ENCODE peak calls at places on chromosomes 1 and 21, in six cellular contexts. U is H9, A is fibroblast of lung, M is colonic mucosa, P is neuronal stem cell, L is mesendoderm. I is an unnamed sample.
A peak's percentile ranks its signal among the peaks of the same experiment; 100 is the strongest.

GRCh38 chr1:16605532-16605931 is 7.8 kb downstream of the NBPF1 start:
- DNase-seq in L (no peak), P (no peak), M (peak; percentile 25), U (peak; percentile 17), A (no peak), I (no peak)

GRCh38 chr1:116997011-116997410 is 4.5 kb upstream of the CD101 start:
- DNase-seq in M (no peak), P (no peak), A (peak; percentile 74), L (no peak), U (no peak), I (no peak)

GRCh38 chr1:54694771-54695170 is 20.9 kb upstream of the TTC4 start:
- DNase-seq in A (no peak), M (no peak), U (no peak), L (no peak), P (no peak), I (no peak)

GRCh38 chr1:182682898-182683501 is 1.4 kb downstream of the RGS8 start:
- DNase-seq in M (no peak), U (no peak), A (no peak), P (no peak), L (no peak), I (no peak)

GRCh38 chr1:93707956-93708355 is 26.3 kb upstream of the BCAR3 start:
- DNase-seq in A (no peak), U (no peak), L (no peak), M (no peak), P (no peak), I (no peak)

GRCh38 chr1:113286156-113286555 is 104.2 kb upstream of the MAGI3 start:
- DNase-seq in M (no peak), P (no peak), A (no peak), U (no peak), L (no peak), I (no peak)

GRCh38 chr1:225554216-225554812 is 98.6 kb downstream of the ENAH start:
- DNase-seq in A (no peak), M (no peak), L (peak; percentile 38), U (no peak), P (no peak), I (no peak)

GRCh38 chr1:32533792-32534327 is 5.4 kb upstream of the ZBTB8A start:
- DNase-seq in U (no peak), M (no peak), P (no peak), L (no peak), A (no peak), I (no peak)

GRCh38 chr1:155038602-155039307 is 5.1 kb downstream of the DCST1 start:
- DNase-seq in U (no peak), P (no peak), A (peak; percentile 17), L (no peak), M (peak; percentile 81), I (no peak)

GRCh38 chr1:55060133-55060999 is 21.0 kb downstream of the PCSK9 start:
- DNase-seq in M (no peak), L (no peak), U (peak; percentile 22), A (peak; percentile 8), P (no peak), I (no peak)

GRCh38 chr21:34992180-34992579 is 56.9 kb downstream of the RUNX1 start:
- DNase-seq in U (no peak), A (no peak), M (no peak), L (no peak), P (no peak), I (no peak)

DNA sequence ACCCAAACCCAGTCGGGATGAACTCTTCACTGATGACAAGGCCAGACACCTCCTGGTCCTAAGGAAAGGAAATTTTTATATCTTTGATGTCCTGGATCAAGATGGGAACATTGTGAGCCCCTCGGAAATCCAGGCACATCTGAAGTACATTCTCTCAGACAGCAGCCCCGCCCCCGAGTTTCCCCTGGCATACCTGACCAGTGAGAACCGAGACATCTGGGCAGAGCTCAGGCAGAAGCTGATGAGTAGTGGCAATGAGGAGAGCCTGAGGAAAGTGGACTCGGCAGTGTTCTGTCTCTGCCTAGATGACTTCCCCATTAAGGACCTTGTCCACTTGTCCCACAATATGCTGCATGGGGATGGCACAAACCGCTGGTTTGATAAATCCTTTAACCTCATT is 10.1 kb downstream of the CZIB start:
- DNase-seq in L (no peak), P (no peak), U (no peak), M (no peak), A (no peak), I (no peak)
- H3K9ac ChIP-seq in L (no peak overlapping the region), P (no peak overlapping the region), U (no peak overlapping the region), M (no peak overlapping the region), A (no peak overlapping the region), I (no peak overlapping the region)

GRCh38 chr1:9603307-9603706 is 14.6 kb downstream of the TMEM201 start:
- DNase-seq in A (no peak), U (no peak), P (no peak), L (no peak), M (no peak), I (no peak)

GRCh38 chr1:9605946-9606455 is 17.3 kb downstream of the TMEM201 start:
- DNase-seq in M (no peak), A (no peak), P (no peak), U (no peak), L (no peak), I (no peak)

GRCh38 chr1:9601942-9602793 is 13.5 kb downstream of the TMEM201 start:
- DNase-seq in A (no peak), P (no peak), M (no peak), L (no peak), U (no peak), I (no peak)

GRCh38 chr1:9602794-9603167 is 14.1 kb downstream of the TMEM201 start:
- DNase-seq in L (no peak), M (no peak), A (no peak), P (no peak), U (no peak), I (no peak)

DNA sequence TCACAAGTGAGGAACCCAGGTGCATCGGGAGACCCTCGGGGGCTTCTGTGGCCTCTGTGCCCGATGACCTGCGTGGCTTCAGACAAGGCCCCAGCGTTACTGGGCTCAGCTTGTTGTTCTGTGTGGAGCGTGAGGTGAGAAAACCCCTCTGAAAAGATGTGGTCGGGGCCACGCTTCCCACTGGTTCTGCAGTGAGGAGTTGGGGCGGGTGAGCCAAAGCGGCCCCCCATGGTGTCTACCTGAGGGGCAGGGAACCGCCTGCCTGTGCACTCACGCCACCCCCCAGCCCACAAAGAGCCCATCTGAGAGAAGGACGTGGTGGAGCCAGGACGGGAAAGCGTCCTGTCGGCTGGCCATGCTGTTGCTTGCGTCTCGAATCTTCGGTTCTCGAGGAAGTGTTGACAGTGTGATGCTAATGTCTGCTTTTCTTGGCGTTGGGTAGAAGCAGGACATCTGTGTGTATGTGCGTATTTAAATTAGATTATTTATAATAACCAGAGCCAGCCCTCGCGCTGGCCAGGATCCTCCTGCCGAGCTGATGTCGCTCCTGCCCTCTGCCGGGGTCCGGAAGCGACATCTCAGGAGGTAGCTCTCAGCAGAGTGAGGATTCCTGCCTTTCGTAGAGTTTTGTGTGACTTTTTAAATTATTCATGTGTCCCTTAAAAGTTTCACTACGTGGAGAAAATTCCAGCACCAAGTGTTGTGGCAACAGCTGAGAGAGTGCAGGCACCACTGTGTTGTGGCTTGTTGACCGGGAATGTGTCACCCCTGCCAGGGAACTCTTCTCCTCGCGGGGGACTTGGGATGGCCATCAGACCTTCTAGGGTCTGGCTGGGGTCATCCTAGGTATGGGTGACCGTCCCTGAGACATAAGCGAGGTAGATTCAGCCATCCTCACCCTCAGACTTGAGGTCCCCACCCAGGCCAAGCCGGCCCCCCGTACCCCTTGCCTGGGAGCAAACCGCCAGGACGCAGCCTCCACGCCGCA is 15.3 kb downstream of the TMEM201 start:
- DNase-seq in M (no peak), U (no peak), L (no peak), A (no peak), P (no peak), I (no peak)
- H3K9ac ChIP-seq in M (no peak overlapping the region), U (no peak overlapping the region), L (no peak overlapping the region), A (no peak overlapping the region), P (peak overlapping the region; percentile 16), I (no peak overlapping the region)

GRCh38 chr1:24149854-24150227 is 6.9 kb upstream of the IL22RA1 start:
- DNase-seq in P (no peak), A (peak; percentile 80), M (peak; percentile 82), L (no peak), U (no peak), I (no peak)
- H3K9ac ChIP-seq in P (no peak overlapping the region), A (no peak overlapping the region), M (peak overlapping the region; percentile 66), L (peak overlapping the region; percentile 79), U (no peak overlapping the region), I (peak overlapping the region; percentile 69)

DNA sequence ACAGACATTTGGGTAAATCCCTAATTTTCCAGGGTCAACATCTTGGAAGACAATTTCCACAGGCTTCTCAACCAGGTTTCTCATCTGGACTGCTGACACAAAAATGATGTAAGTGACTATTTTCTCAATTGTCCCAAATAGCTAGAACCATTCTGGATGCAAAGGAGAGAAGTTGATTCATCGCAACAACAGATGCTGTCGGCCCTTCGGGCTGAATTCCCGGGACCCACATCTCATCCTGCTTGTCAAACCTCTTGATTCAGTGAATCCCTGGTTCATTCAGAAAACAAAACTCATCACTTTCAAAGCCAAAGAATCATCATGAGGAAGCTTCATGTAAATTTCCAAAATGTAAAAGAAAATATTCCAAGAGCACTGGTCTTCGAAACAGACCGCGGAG is 251.8 kb downstream of the NPHP4 start:
- DNase-seq in A (no peak), M (no peak), U (no peak), L (no peak), P (no peak), I (no peak)
- H3K9ac ChIP-seq in A (no peak overlapping the region), M (no peak overlapping the region), U (no peak overlapping the region), L (no peak overlapping the region), P (no peak overlapping the region), I (no peak overlapping the region)

GRCh38 chr1:152034324-152034653 is 2.5 kb downstream of the S100A11 start:
- DNase-seq in M (no peak), A (no peak), P (no peak), L (no peak), U (no peak), I (no peak)
- H3K9ac ChIP-seq in M (peak overlapping the region; percentile 96), A (no peak overlapping the region), P (no peak overlapping the region), L (peak overlapping the region; percentile 99), U (no peak overlapping the region), I (no peak overlapping the region)

DNA sequence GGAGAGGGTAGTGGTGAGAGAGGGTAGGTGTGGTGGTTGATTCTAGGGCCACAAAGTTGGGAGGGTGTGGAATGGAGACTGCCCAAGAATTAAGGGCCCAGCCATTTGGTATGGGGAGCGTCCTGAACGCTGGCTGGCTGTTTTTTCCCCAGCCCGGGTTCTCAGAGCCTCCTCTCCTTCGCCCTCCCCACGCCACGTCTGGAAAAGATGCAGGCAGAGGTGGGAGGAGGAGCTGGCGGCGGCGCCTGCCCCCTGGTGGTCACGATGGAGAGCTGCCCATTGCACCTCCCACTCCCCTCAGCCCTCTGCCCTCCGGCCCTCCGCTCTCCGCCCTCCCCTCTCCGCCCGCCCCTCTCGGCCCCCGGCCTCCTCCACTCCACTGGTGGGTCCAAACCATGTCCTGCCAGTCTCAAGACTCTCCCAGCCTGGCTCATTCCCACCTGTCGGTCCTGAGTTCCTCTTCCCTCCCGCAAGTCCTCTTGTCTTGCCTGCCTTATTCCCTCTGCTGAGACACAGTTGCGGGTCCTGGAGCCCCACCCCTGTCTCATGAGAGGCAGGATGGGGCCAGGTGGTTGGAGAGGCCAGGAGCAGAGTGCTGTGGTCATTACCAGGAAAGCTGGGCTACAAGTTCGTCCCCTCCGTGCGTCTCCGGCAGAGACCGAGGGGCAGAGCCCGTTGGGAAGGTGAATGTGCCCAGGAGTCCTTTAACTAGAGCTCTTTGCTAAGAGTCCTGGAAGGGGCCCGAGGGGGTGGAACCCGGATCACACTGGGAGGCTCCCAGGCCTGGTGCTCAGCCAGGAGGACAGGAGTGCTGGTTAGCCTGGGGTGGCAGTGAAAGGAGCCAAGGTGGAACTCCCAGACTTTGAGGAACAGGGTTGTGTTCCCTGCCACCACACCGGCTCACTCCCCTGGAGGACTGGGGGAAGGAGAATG is 22.6 kb downstream of the ETNK2 start:
- DNase-seq in A (peak; percentile 59), P (peak; percentile 54), U (peak; percentile 88), L (peak; percentile 82), M (peak; percentile 60), I (peak; percentile 75)
- H3K9ac ChIP-seq in A (no peak overlapping the region), P (peak overlapping the region; percentile 79), U (no peak overlapping the region), L (peak overlapping the region; percentile 56), M (peak overlapping the region; percentile 74), I (peak overlapping the region; percentile 62)

GRCh38 chr1:149844650-149845255 is 54.6 kb upstream of the BOLA1 start:
- DNase-seq in P (no peak), M (no peak), U (no peak), A (no peak), L (peak; percentile 28), I (no peak)
- H3K9ac ChIP-seq in P (no peak overlapping the region), M (peak overlapping the region; percentile 30), U (peak overlapping the region; percentile 25), A (peak overlapping the region; percentile 7), L (peak overlapping the region; percentile 63), I (peak overlapping the region; percentile 94)